ENCODE peak calls at places on chromosomes 11 and 22, in seven cellular contexts. One of them, this sample, is unnamed. For H3K4me1, the result is how much of the 10 kb centered on the place peaks cover.

GRCh38 chr11:94550513-94550912 is 6.8 kb downstream of the FUT4 start:
- DNase-seq in endodermal cell: no peak
- DNase-seq in gastrocnemius medialis: no peak
- DNase-seq in lower lobe of right lung: no peak
- DNase-seq in pancreas: no peak
- DNase-seq in heart right ventricle: no peak
- DNase-seq in aorta: no peak
- DNase-seq in this sample: no peak

GRCh38 chr11:1827095-1827797 is 7.5 kb upstream of the SYT8 start:
- DNase-seq in gastrocnemius medialis: no peak
- DNase-seq in heart right ventricle: peak
- DNase-seq in pancreas: peak
- DNase-seq in aorta: peak
- DNase-seq in lower lobe of right lung: peak
- DNase-seq in endodermal cell: no peak
- DNase-seq in this sample: peak

GRCh38 chr11:57647368-57647767 is 2.3 kb downstream of the YPEL4 start:
- DNase-seq in lower lobe of right lung: no peak
- DNase-seq in pancreas: no peak
- DNase-seq in gastrocnemius medialis: no peak
- DNase-seq in aorta: no peak
- DNase-seq in endodermal cell: peak
- DNase-seq in heart right ventricle: no peak
- DNase-seq in this sample: no peak

GRCh38 chr11:29260939-29261705 is 755.7 kb downstream of the KCNA4 start:
- DNase-seq in heart right ventricle: no peak
- DNase-seq in gastrocnemius medialis: no peak
- DNase-seq in pancreas: no peak
- DNase-seq in aorta: no peak
- DNase-seq in endodermal cell: no peak
- DNase-seq in lower lobe of right lung: no peak
- DNase-seq in this sample: no peak

GRCh38 chr11:109914809-109915653 is 178.2 kb upstream of the ZC3H12C start:
- DNase-seq in pancreas: no peak
- DNase-seq in gastrocnemius medialis: peak
- DNase-seq in heart right ventricle: no peak
- DNase-seq in lower lobe of right lung: no peak
- DNase-seq in endodermal cell: no peak
- DNase-seq in aorta: no peak
- DNase-seq in this sample: no peak

GRCh38 chr11:18936002-18936673 is 3.1 kb downstream of the MRGPRX1 start:
- DNase-seq in endodermal cell: peak
- DNase-seq in gastrocnemius medialis: no peak
- DNase-seq in pancreas: no peak
- DNase-seq in aorta: no peak
- DNase-seq in heart right ventricle: no peak
- DNase-seq in lower lobe of right lung: no peak
- DNase-seq in this sample: no peak

GRCh38 chr22:49699928-49700498 is 127.7 kb downstream of the BRD1 start:
- DNase-seq in gastrocnemius medialis: no peak
- DNase-seq in pancreas: no peak
- DNase-seq in endodermal cell: peak
- DNase-seq in lower lobe of right lung: no peak
- DNase-seq in aorta: no peak
- DNase-seq in heart right ventricle: no peak
- DNase-seq in this sample: no peak

GRCh38 chr11:117187799-117188481 is 9.4 kb downstream of the SIDT2 start:
- DNase-seq in aorta: peak
- DNase-seq in gastrocnemius medialis: no peak
- DNase-seq in pancreas: peak
- DNase-seq in lower lobe of right lung: peak
- DNase-seq in endodermal cell: peak
- DNase-seq in heart right ventricle: no peak
- DNase-seq in this sample: peak

GRCh38 chr22:27045103-27045940 is 387.9 kb downstream of the MIAT start:
- DNase-seq in gastrocnemius medialis: no peak
- DNase-seq in endodermal cell: no peak
- DNase-seq in lower lobe of right lung: no peak
- DNase-seq in aorta: no peak
- DNase-seq in heart right ventricle: no peak
- DNase-seq in pancreas: no peak
- DNase-seq in this sample: no peak

GRCh38 chr22:38467904-38468760 is at the start of gene KDELR3:
- DNase-seq in aorta: peak
- DNase-seq in pancreas: peak
- DNase-seq in endodermal cell: peak
- DNase-seq in gastrocnemius medialis: no peak
- DNase-seq in lower lobe of right lung: peak
- DNase-seq in heart right ventricle: peak
- DNase-seq in this sample: no peak

GRCh38 chr22:37571258-37571991 is 8.5 kb downstream of the LGALS2 start:
- DNase-seq in pancreas: peak
- DNase-seq in heart right ventricle: no peak
- DNase-seq in endodermal cell: no peak
- DNase-seq in gastrocnemius medialis: no peak
- DNase-seq in aorta: no peak
- DNase-seq in lower lobe of right lung: no peak
- DNase-seq in this sample: no peak

GRCh38 chr11:8066911-8067455 is 14.0 kb upstream of the TUB start:
- DNase-seq in endodermal cell: peak
- DNase-seq in aorta: no peak
- DNase-seq in pancreas: no peak
- DNase-seq in heart right ventricle: peak
- DNase-seq in gastrocnemius medialis: no peak
- DNase-seq in lower lobe of right lung: no peak
- DNase-seq in this sample: peak

GRCh38 chr22:45548991-45549736 is 46.5 kb downstream of the FBLN1 start:
- DNase-seq in aorta: peak
- DNase-seq in pancreas: no peak
- DNase-seq in lower lobe of right lung: no peak
- DNase-seq in endodermal cell: peak
- DNase-seq in gastrocnemius medialis: peak
- DNase-seq in heart right ventricle: no peak
- DNase-seq in this sample: peak
- H3K4me1 ChIP-seq in aorta: under half
- H3K4me1 ChIP-seq in pancreas: under half
- H3K4me1 ChIP-seq in lower lobe of right lung: half or more
- H3K4me1 ChIP-seq in endodermal cell: under half
- H3K4me1 ChIP-seq in gastrocnemius medialis: under half
- H3K4me1 ChIP-seq in heart right ventricle: under half
- H3K4me1 ChIP-seq in this sample: half or more

DNA sequence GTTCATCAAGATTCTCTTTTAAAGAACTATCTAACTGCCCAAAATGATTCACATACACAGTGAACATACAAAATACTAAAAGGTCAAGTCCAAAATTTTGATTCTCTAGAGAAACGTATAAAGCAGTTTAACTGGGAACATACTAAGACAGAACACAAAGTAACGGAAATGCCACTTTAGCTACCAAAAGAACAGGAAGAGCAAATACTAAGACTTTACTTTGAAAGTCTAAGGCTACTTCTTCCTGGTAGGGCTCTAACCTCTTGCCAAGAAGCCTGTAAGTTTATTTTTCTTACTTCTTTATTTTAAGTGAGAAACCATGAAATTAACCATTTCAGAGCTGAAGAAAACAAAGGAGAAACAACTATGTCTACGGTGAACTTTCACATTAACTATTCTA is 6.2 kb downstream of the PICALM start:
- DNase-seq in aorta: no peak
- DNase-seq in heart right ventricle: no peak
- DNase-seq in endodermal cell: no peak
- DNase-seq in pancreas: no peak
- DNase-seq in lower lobe of right lung: no peak
- DNase-seq in gastrocnemius medialis: no peak
- DNase-seq in this sample: no peak
- H3K4me3 ChIP-seq in aorta: no peak
- H3K4me3 ChIP-seq in heart right ventricle: peak
- H3K4me3 ChIP-seq in endodermal cell: peak
- H3K4me3 ChIP-seq in pancreas: no peak
- H3K4me3 ChIP-seq in lower lobe of right lung: peak
- H3K4me3 ChIP-seq in gastrocnemius medialis: peak
- H3K4me3 ChIP-seq in this sample: peak

DNA sequence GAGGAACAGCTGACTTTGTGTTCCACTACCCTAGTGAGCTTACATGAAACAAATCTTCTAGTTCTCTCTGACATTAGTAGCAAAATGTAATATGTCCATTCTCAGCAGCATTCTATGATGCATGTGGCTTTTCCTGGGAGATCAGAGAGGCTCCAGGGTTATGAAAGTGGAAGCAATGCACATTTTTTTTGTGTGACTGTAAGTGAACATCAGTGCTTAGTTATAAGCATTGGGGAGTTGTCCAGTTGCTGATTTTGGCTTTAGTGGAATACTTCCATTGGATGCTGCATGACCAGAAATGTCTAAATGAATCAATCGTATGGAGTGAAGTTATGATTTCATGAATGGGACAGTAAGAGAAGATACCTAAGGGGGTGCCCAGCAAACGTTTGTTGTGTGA is 255.9 kb downstream of the FAT3 start:
- DNase-seq in lower lobe of right lung: no peak
- DNase-seq in endodermal cell: no peak
- DNase-seq in heart right ventricle: no peak
- DNase-seq in pancreas: no peak
- DNase-seq in aorta: no peak
- DNase-seq in gastrocnemius medialis: no peak
- DNase-seq in this sample: no peak
- H3K27ac ChIP-seq in lower lobe of right lung: no peak
- H3K27ac ChIP-seq in endodermal cell: no peak
- H3K27ac ChIP-seq in heart right ventricle: no peak
- H3K27ac ChIP-seq in pancreas: no peak
- H3K27ac ChIP-seq in aorta: no peak
- H3K27ac ChIP-seq in gastrocnemius medialis: no peak
- H3K27ac ChIP-seq in this sample: no peak

DNA sequence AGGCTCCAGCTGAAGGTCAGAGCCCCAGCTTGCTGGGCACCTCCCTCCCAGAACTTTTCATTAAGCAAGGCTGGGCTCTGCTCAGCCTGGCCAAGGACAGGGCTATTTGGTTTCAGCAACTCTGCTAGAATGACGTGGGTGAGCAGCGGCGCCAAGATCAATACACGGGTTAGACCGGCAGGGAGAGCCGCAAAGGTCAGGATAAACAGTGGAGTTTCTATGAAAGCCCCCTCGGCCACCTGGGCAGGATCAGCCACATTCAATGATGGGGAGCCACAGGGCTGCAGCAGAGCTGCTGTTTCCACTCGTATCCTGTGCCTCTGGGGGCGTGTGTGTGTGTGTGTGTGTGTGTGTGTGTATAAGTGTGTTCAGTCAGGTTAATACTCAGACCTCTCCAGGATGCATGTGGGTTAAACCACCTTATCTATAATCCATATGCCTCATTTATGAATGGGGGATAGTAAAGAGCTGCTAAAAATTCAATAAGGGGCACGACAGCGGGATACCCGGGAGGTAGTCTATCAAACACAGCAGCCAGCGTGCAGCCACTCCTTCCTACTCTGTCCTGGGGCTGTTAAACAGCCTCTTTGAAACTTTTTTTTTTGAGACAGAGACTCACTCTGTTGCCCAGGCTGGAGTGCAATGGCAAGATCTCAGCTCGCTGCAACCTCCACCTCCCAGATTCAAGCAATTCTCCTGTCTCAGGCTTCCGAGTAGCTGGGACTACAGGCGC is 34.8 kb downstream of the MYH9 start:
- DNase-seq in lower lobe of right lung: peak
- DNase-seq in pancreas: peak
- DNase-seq in heart right ventricle: peak
- DNase-seq in gastrocnemius medialis: no peak
- DNase-seq in endodermal cell: no peak
- DNase-seq in aorta: peak
- DNase-seq in this sample: no peak
- H3K4me1 ChIP-seq in lower lobe of right lung: half or more
- H3K4me1 ChIP-seq in pancreas: half or more
- H3K4me1 ChIP-seq in heart right ventricle: half or more
- H3K4me1 ChIP-seq in gastrocnemius medialis: half or more
- H3K4me1 ChIP-seq in endodermal cell: under half
- H3K4me1 ChIP-seq in aorta: under half
- H3K4me1 ChIP-seq in this sample: half or more

GRCh38 chr11:67355794-67356550 is 2.6 kb upstream of the POLD4 start:
- DNase-seq in aorta: no peak
- DNase-seq in endodermal cell: no peak
- DNase-seq in pancreas: no peak
- DNase-seq in gastrocnemius medialis: no peak
- DNase-seq in lower lobe of right lung: no peak
- DNase-seq in heart right ventricle: no peak
- DNase-seq in this sample: no peak

GRCh38 chr11:67355023-67355793 is 1.9 kb upstream of the POLD4 start:
- DNase-seq in lower lobe of right lung: no peak
- DNase-seq in aorta: no peak
- DNase-seq in gastrocnemius medialis: no peak
- DNase-seq in endodermal cell: no peak
- DNase-seq in pancreas: peak
- DNase-seq in heart right ventricle: no peak
- DNase-seq in this sample: peak

GRCh38 chr11:67356551-67356866 is 3.2 kb upstream of the POLD4 start:
- DNase-seq in gastrocnemius medialis: no peak
- DNase-seq in lower lobe of right lung: no peak
- DNase-seq in heart right ventricle: no peak
- DNase-seq in aorta: no peak
- DNase-seq in pancreas: no peak
- DNase-seq in endodermal cell: no peak
- DNase-seq in this sample: no peak

GRCh38 chr11:67357831-67358555 is 4.6 kb upstream of the POLD4 start:
- DNase-seq in pancreas: no peak
- DNase-seq in aorta: no peak
- DNase-seq in lower lobe of right lung: no peak
- DNase-seq in heart right ventricle: no peak
- DNase-seq in endodermal cell: no peak
- DNase-seq in gastrocnemius medialis: no peak
- DNase-seq in this sample: no peak

GRCh38 chr11:67356867-67357561 is 3.7 kb upstream of the POLD4 start:
- DNase-seq in pancreas: peak
- DNase-seq in lower lobe of right lung: peak
- DNase-seq in aorta: no peak
- DNase-seq in heart right ventricle: peak
- DNase-seq in gastrocnemius medialis: no peak
- DNase-seq in endodermal cell: peak
- DNase-seq in this sample: no peak
- H3K4me3 ChIP-seq in pancreas: no peak
- H3K4me3 ChIP-seq in lower lobe of right lung: no peak
- H3K4me3 ChIP-seq in aorta: no peak
- H3K4me3 ChIP-seq in heart right ventricle: no peak
- H3K4me3 ChIP-seq in gastrocnemius medialis: no peak
- H3K4me3 ChIP-seq in endodermal cell: no peak
- H3K4me3 ChIP-seq in this sample: no peak

GRCh38 chr22:41681616-41682015 is 7.1 kb downstream of the SNU13 start:
- DNase-seq in aorta: peak
- DNase-seq in pancreas: no peak
- DNase-seq in heart right ventricle: no peak
- DNase-seq in gastrocnemius medialis: no peak
- DNase-seq in lower lobe of right lung: no peak
- DNase-seq in endodermal cell: no peak
- DNase-seq in this sample: no peak
- H3K27ac ChIP-seq in aorta: no peak
- H3K27ac ChIP-seq in pancreas: peak
- H3K27ac ChIP-seq in heart right ventricle: peak
- H3K27ac ChIP-seq in gastrocnemius medialis: peak
- H3K27ac ChIP-seq in lower lobe of right lung: peak
- H3K27ac ChIP-seq in endodermal cell: no peak
- H3K27ac ChIP-seq in this sample: peak

GRCh38 chr11:103220133-103220532 is 110.9 kb downstream of the DYNC2H1 start:
- DNase-seq in heart right ventricle: no peak
- DNase-seq in endodermal cell: no peak
- DNase-seq in gastrocnemius medialis: no peak
- DNase-seq in pancreas: no peak
- DNase-seq in lower lobe of right lung: no peak
- DNase-seq in aorta: no peak
- DNase-seq in this sample: no peak
- H3K4me1 ChIP-seq in heart right ventricle: under half
- H3K4me1 ChIP-seq in endodermal cell: under half
- H3K4me1 ChIP-seq in gastrocnemius medialis: under half
- H3K4me1 ChIP-seq in pancreas: under half
- H3K4me1 ChIP-seq in lower lobe of right lung: under half
- H3K4me1 ChIP-seq in aorta: under half
- H3K4me1 ChIP-seq in this sample: under half

GRCh38 chr11:100719809-100720221 is 32.7 kb downstream of the ARHGAP42 start:
- DNase-seq in pancreas: peak
- DNase-seq in aorta: no peak
- DNase-seq in gastrocnemius medialis: peak
- DNase-seq in endodermal cell: peak
- DNase-seq in heart right ventricle: peak
- DNase-seq in lower lobe of right lung: no peak
- DNase-seq in this sample: no peak
- H3K4me3 ChIP-seq in pancreas: no peak
- H3K4me3 ChIP-seq in aorta: no peak
- H3K4me3 ChIP-seq in gastrocnemius medialis: no peak
- H3K4me3 ChIP-seq in endodermal cell: peak
- H3K4me3 ChIP-seq in heart right ventricle: peak
- H3K4me3 ChIP-seq in lower lobe of right lung: no peak
- H3K4me3 ChIP-seq in this sample: no peak

This sample was measured in suprapubic skin.